ENCODE peak calls at places on chromosome 2, in six cellular contexts. E, C, T, W, R and D are unnamed samples.

GRCh38 chr2:23757686-23758433 is 169.1 kb downstream of the ATAD2B start:
- DNase-seq in E (no peak), C (no peak), R (peak), W (no peak), T (no peak), D (peak)

GRCh38 chr2:120231974-120232635 is 8.9 kb upstream of the TMEM185B start:
- DNase-seq in R (peak), E (peak), W (no peak), C (no peak), T (no peak), D (no peak)

GRCh38 chr2:71613566-71613952 is 160.2 kb downstream of the DYSF start:
- DNase-seq in W (no peak), E (no peak), T (no peak), R (peak), C (no peak), D (no peak)

GRCh38 chr2:240397924-240398611 is 37.4 kb upstream of the GPC1 start:
- DNase-seq in R (peak), T (no peak), C (no peak), E (no peak), W (peak), D (no peak)

GRCh38 chr2:85545780-85546240 is 6.8 kb downstream of the MAT2A start:
- DNase-seq in E (no peak), T (no peak), W (no peak), C (no peak), R (no peak), D (no peak)

GRCh38 chr2:18961991-18962421 is 372.6 kb upstream of the NT5C1B start:
- DNase-seq in W (no peak), R (no peak), C (no peak), T (no peak), E (no peak), D (no peak)

GRCh38 chr2:62140785-62141740 is 54.9 kb upstream of the B3GNT2 start:
- DNase-seq in T (no peak), C (no peak), R (no peak), W (no peak), E (no peak), D (no peak)

GRCh38 chr2:48157150-48157549 is 250.9 kb upstream of the FBXO11 start:
- DNase-seq in C (no peak), T (no peak), E (no peak), R (no peak), W (no peak), D (no peak)

GRCh38 chr2:48420512-48421197 is 109.3 kb upstream of the STON1 start:
- DNase-seq in C (peak), T (peak), W (peak), R (peak), E (peak), D (peak)